ENCODE peak calls at places on chromosomes 2 and 18, in five cellular contexts. X is stimulated activated CD8-positive, alpha-beta memory T cell treated with anti-CD3 and anti-CD28 coated beads, Interleukin-15, amount 100 ng/mL, for 1 hour; C is ureter; F is sciatic nerve; E is amniotic stem cell. I is an unnamed sample.
A peak's percentile ranks its signal among the peaks of the same experiment; 100 is the strongest.

GRCh38 chr2:147037048-147037447 is 807.8 kb upstream of the ACVR2A start:
- DNase-seq in F (no peak), E (no peak), X (no peak), C (no peak), I (no peak)

GRCh38 chr18:41905786-41906527 is 49.1 kb upstream of the PIK3C3 start:
- DNase-seq in E (no peak), F (no peak), C (no peak), X (no peak), I (no peak)

GRCh38 chr2:64525323-64525625 is 1.1 kb downstream of the AFTPH start:
- DNase-seq in X (no peak), E (no peak), F (no peak), C (no peak), I (no peak)

GRCh38 chr2:240567872-240568677 is at the start of gene RNPEPL1:
- DNase-seq in E (no peak), X (no peak), F (peak; percentile 67), C (peak; percentile 54), I (peak; percentile 77)

GRCh38 chr2:173997269-173997668 is 32.1 kb upstream of the SP3 start:
- DNase-seq in C (peak; percentile 71), E (no peak), F (peak; percentile 82), X (no peak), I (no peak)

GRCh38 chr2:156671706-156672105 is 235.5 kb downstream of the GPD2 start:
- DNase-seq in F (no peak), X (no peak), C (no peak), E (no peak), I (no peak)

GRCh38 chr2:106956879-106957278 is 70.9 kb upstream of the ST6GAL2 start:
- DNase-seq in X (no peak), E (peak; percentile 96), F (no peak), C (no peak), I (no peak)

GRCh38 chr2:189350515-189351209 is 90.6 kb upstream of the WDR75 start:
- DNase-seq in F (peak; percentile 58), C (no peak), X (no peak), E (peak; percentile 73), I (no peak)

GRCh38 chr2:239360421-239361310 is 40.2 kb downstream of the HDAC4 start:
- DNase-seq in C (no peak), F (no peak), E (no peak), X (no peak), I (peak; percentile 72)

GRCh38 chr2:211495339-211495738 is 938.9 kb downstream of the CPS1 start:
- DNase-seq in F (no peak), C (no peak), X (no peak), E (no peak), I (no peak)

GRCh38 chr2:71669058-71669456 is 215.7 kb downstream of the DYSF start:
- DNase-seq in F (no peak), X (no peak), C (no peak), E (no peak), I (no peak)

GRCh38 chr2:68357608-68358337 is 7.3 kb upstream of the PLEK start:
- DNase-seq in F (peak; percentile 60), X (no peak), C (no peak), E (no peak), I (no peak)

GRCh38 chr18:77316641-77317040 is 67.0 kb downstream of the GALR1 start:
- DNase-seq in F (no peak), E (no peak), C (no peak), X (no peak), I (no peak)

GRCh38 chr2:134819334-134819733 is 19.1 kb upstream of the ACMSD start:
- DNase-seq in E (peak; percentile 18), F (no peak), C (no peak), X (no peak), I (no peak)

GRCh38 chr2:65639156-65639876 is 206.9 kb upstream of the SPRED2 start:
- DNase-seq in E (no peak), C (no peak), X (no peak), F (no peak), I (no peak)

GRCh38 chr18:79952996-79953559 is 1.6 kb upstream of the SLC66A2 start:
- DNase-seq in C (peak; percentile 41), E (no peak), F (peak; percentile 54), X (no peak), I (peak; percentile 72)

GRCh38 chr2:218039171-218039570 is 29.9 kb upstream of the RUFY4 start:
- DNase-seq in X (no peak), F (no peak), E (no peak), C (no peak), I (no peak)